ENCODE peak calls at places on chromosomes 5 and 9, in seven cellular contexts. U is COR-L47, H is ELF-1, G is EL, A is dorsolateral prefrontal cortex, Y is iPS-NIHi11, S is HTR-8/SVneo. C is an unnamed sample.
A peak's percentile ranks its signal among the peaks of the same experiment; 100 is the strongest.

GRCh38 chr5:39058984-39059565 is 15.1 kb downstream of the RICTOR start:
- DNase-seq in U (no peak), H (no peak), G (no peak), A (no peak), Y (no peak), S (no peak), C (no peak)

GRCh38 chr9:133999866-134000265 is 7.7 kb upstream of the VAV2 start:
- DNase-seq in U (no peak), H (no peak), G (no peak), A (no peak), Y (no peak), S (no peak), C (no peak)

GRCh38 chr5:38008198-38008597 is 168.4 kb upstream of the GDNF start:
- DNase-seq in U (no peak), H (no peak), G (no peak), A (no peak), Y (no peak), S (no peak), C (no peak)

GRCh38 chr9:26603637-26604036 is 289.0 kb downstream of the CAAP1 start:
- DNase-seq in U (no peak), H (no peak), G (no peak), A (no peak), Y (no peak), S (no peak), C (no peak)

GRCh38 chr9:69571032-69571431 is 101.1 kb downstream of the APBA1 start:
- DNase-seq in U (no peak), H (no peak), G (peak; percentile 27), A (no peak), Y (no peak), S (no peak), C (no peak)

GRCh38 chr5:72693001-72693442 is 123.4 kb upstream of the TNPO1 start:
- DNase-seq in U (no peak), H (no peak), G (no peak), A (no peak), Y (no peak), S (no peak), C (no peak)

GRCh38 chr9:29968831-29969230 is 2395.6 kb upstream of the C9orf72 start:
- DNase-seq in U (no peak), H (no peak), G (no peak), A (no peak), Y (no peak), S (no peak), C (no peak)

GRCh38 chr9:122386316-122386872 is 15.6 kb downstream of the PTGS1 start:
- DNase-seq in U (no peak), H (no peak), G (no peak), A (no peak), Y (no peak), S (no peak), C (no peak)

GRCh38 chr9:77956555-77956954 is 75.1 kb downstream of the GNAQ start:
- DNase-seq in U (peak; percentile 15), H (no peak), G (no peak), A (no peak), Y (peak; percentile 27), S (no peak), C (no peak)

GRCh38 chr5:153623117-153623516 is 132.6 kb downstream of the GRIA1 start:
- DNase-seq in U (no peak), H (no peak), G (no peak), A (no peak), Y (no peak), S (no peak), C (no peak)

GRCh38 chr5:154221371-154221896 is 30.9 kb downstream of the GALNT10 start:
- DNase-seq in U (no peak), H (peak; percentile 25), G (peak; percentile 95), A (no peak), Y (no peak), S (peak; percentile 58), C (no peak)

C was measured in NCI-H748 treated with DMSO at 0.1 percent for 48 hours.